ENCODE peak calls at places on chromosome 1, in eight cellular contexts. One of them, this sample, is unnamed. For H3K36me3 and H3K4me1, the result is how much of the 10 kb centered on the place peaks cover.

GRCh38 chr1:18347559-18347958 is 133.2 kb upstream of the KLHDC7A start:
- DNase-seq in Karpas-422: peak
- DNase-seq in neural progenitor cell: no peak
- DNase-seq in OCI-LY7: peak
- DNase-seq in astrocyte: no peak
- DNase-seq in IMR-90: no peak
- DNase-seq in right lobe of liver: no peak
- DNase-seq in effector memory CD4-positive, alpha-beta T cell: no peak
- DNase-seq in this sample: no peak

GRCh38 chr1:4794020-4794780 is 139.8 kb downstream of the AJAP1 start:
- DNase-seq in IMR-90: no peak
- DNase-seq in effector memory CD4-positive, alpha-beta T cell: no peak
- DNase-seq in astrocyte: no peak
- DNase-seq in neural progenitor cell: no peak
- DNase-seq in OCI-LY7: no peak
- DNase-seq in right lobe of liver: no peak
- DNase-seq in Karpas-422: no peak
- DNase-seq in this sample: peak

GRCh38 chr1:64933296-64934070 is 32.9 kb downstream of the JAK1 start:
- DNase-seq in OCI-LY7: peak
- DNase-seq in Karpas-422: peak
- DNase-seq in right lobe of liver: no peak
- DNase-seq in effector memory CD4-positive, alpha-beta T cell: no peak
- DNase-seq in astrocyte: peak
- DNase-seq in neural progenitor cell: no peak
- DNase-seq in IMR-90: peak
- DNase-seq in this sample: peak

GRCh38 chr1:77565321-77565720 is 117.1 kb downstream of the ZZZ3 start:
- DNase-seq in astrocyte: no peak
- DNase-seq in effector memory CD4-positive, alpha-beta T cell: no peak
- DNase-seq in neural progenitor cell: no peak
- DNase-seq in Karpas-422: no peak
- DNase-seq in right lobe of liver: no peak
- DNase-seq in OCI-LY7: no peak
- DNase-seq in IMR-90: no peak
- DNase-seq in this sample: no peak

GRCh38 chr1:116127848-116128540 is 16.8 kb downstream of the MAB21L3 start:
- DNase-seq in astrocyte: no peak
- DNase-seq in IMR-90: no peak
- DNase-seq in right lobe of liver: no peak
- DNase-seq in effector memory CD4-positive, alpha-beta T cell: no peak
- DNase-seq in Karpas-422: no peak
- DNase-seq in neural progenitor cell: no peak
- DNase-seq in OCI-LY7: no peak
- DNase-seq in this sample: no peak

GRCh38 chr1:15189692-15190321 is 36.3 kb downstream of the TMEM51 start:
- DNase-seq in effector memory CD4-positive, alpha-beta T cell: no peak
- DNase-seq in OCI-LY7: no peak
- DNase-seq in IMR-90: no peak
- DNase-seq in neural progenitor cell: no peak
- DNase-seq in Karpas-422: no peak
- DNase-seq in right lobe of liver: no peak
- DNase-seq in astrocyte: no peak
- DNase-seq in this sample: no peak

GRCh38 chr1:43021547-43022474 is 63.1 kb upstream of the SLC2A1 start:
- DNase-seq in neural progenitor cell: no peak
- DNase-seq in Karpas-422: no peak
- DNase-seq in effector memory CD4-positive, alpha-beta T cell: no peak
- DNase-seq in IMR-90: no peak
- DNase-seq in astrocyte: no peak
- DNase-seq in OCI-LY7: no peak
- DNase-seq in right lobe of liver: no peak
- DNase-seq in this sample: no peak

GRCh38 chr1:16724718-16725438 is 15.4 kb upstream of the RNU1-4 start:
- DNase-seq in right lobe of liver: peak
- DNase-seq in OCI-LY7: no peak
- DNase-seq in Karpas-422: peak
- DNase-seq in astrocyte: no peak
- DNase-seq in neural progenitor cell: peak
- DNase-seq in IMR-90: no peak
- DNase-seq in effector memory CD4-positive, alpha-beta T cell: no peak
- DNase-seq in this sample: no peak

GRCh38 chr1:8344893-8345507 is 27.1 kb downstream of the SLC45A1 start:
- DNase-seq in right lobe of liver: no peak
- DNase-seq in OCI-LY7: no peak
- DNase-seq in IMR-90: no peak
- DNase-seq in effector memory CD4-positive, alpha-beta T cell: no peak
- DNase-seq in neural progenitor cell: no peak
- DNase-seq in Karpas-422: no peak
- DNase-seq in astrocyte: no peak
- DNase-seq in this sample: no peak

GRCh38 chr1:68889471-68889870 is 392.6 kb upstream of the DEPDC1 start:
- DNase-seq in right lobe of liver: no peak
- DNase-seq in effector memory CD4-positive, alpha-beta T cell: no peak
- DNase-seq in IMR-90: no peak
- DNase-seq in OCI-LY7: no peak
- DNase-seq in Karpas-422: no peak
- DNase-seq in astrocyte: no peak
- DNase-seq in neural progenitor cell: no peak
- DNase-seq in this sample: no peak

GRCh38 chr1:68890736-68891135 is 393.9 kb upstream of the DEPDC1 start:
- DNase-seq in effector memory CD4-positive, alpha-beta T cell: no peak
- DNase-seq in astrocyte: no peak
- DNase-seq in Karpas-422: no peak
- DNase-seq in OCI-LY7: no peak
- DNase-seq in neural progenitor cell: no peak
- DNase-seq in IMR-90: no peak
- DNase-seq in right lobe of liver: no peak
- DNase-seq in this sample: no peak
- H3K36me3 ChIP-seq in effector memory CD4-positive, alpha-beta T cell: under half
- H3K36me3 ChIP-seq in astrocyte: under half
- H3K36me3 ChIP-seq in Karpas-422: under half
- H3K36me3 ChIP-seq in OCI-LY7: under half
- H3K36me3 ChIP-seq in neural progenitor cell: under half
- H3K36me3 ChIP-seq in IMR-90: under half
- H3K36me3 ChIP-seq in right lobe of liver: under half
- H3K36me3 ChIP-seq in this sample: under half

GRCh38 chr1:66542811-66543767 is 9.1 kb downstream of the SGIP1 start:
- DNase-seq in IMR-90: peak
- DNase-seq in astrocyte: peak
- DNase-seq in neural progenitor cell: no peak
- DNase-seq in OCI-LY7: no peak
- DNase-seq in right lobe of liver: peak
- DNase-seq in effector memory CD4-positive, alpha-beta T cell: no peak
- DNase-seq in Karpas-422: no peak
- DNase-seq in this sample: peak

GRCh38 chr1:66537718-66538117 is 3.8 kb downstream of the SGIP1 start:
- DNase-seq in neural progenitor cell: no peak
- DNase-seq in right lobe of liver: no peak
- DNase-seq in OCI-LY7: no peak
- DNase-seq in Karpas-422: no peak
- DNase-seq in effector memory CD4-positive, alpha-beta T cell: no peak
- DNase-seq in IMR-90: no peak
- DNase-seq in astrocyte: no peak
- DNase-seq in this sample: no peak

GRCh38 chr1:66539491-66539890 is 5.5 kb downstream of the SGIP1 start:
- DNase-seq in astrocyte: no peak
- DNase-seq in IMR-90: no peak
- DNase-seq in neural progenitor cell: no peak
- DNase-seq in effector memory CD4-positive, alpha-beta T cell: no peak
- DNase-seq in OCI-LY7: no peak
- DNase-seq in right lobe of liver: no peak
- DNase-seq in Karpas-422: no peak
- DNase-seq in this sample: no peak

GRCh38 chr1:66542314-66542713 is 8.4 kb downstream of the SGIP1 start:
- DNase-seq in right lobe of liver: no peak
- DNase-seq in astrocyte: no peak
- DNase-seq in effector memory CD4-positive, alpha-beta T cell: no peak
- DNase-seq in IMR-90: peak
- DNase-seq in neural progenitor cell: no peak
- DNase-seq in OCI-LY7: no peak
- DNase-seq in Karpas-422: no peak
- DNase-seq in this sample: no peak

GRCh38 chr1:66540434-66541032 is 6.6 kb downstream of the SGIP1 start:
- DNase-seq in effector memory CD4-positive, alpha-beta T cell: no peak
- DNase-seq in Karpas-422: no peak
- DNase-seq in astrocyte: peak
- DNase-seq in IMR-90: peak
- DNase-seq in right lobe of liver: no peak
- DNase-seq in OCI-LY7: no peak
- DNase-seq in neural progenitor cell: no peak
- DNase-seq in this sample: no peak
- H3K4me1 ChIP-seq in effector memory CD4-positive, alpha-beta T cell: under half
- H3K4me1 ChIP-seq in Karpas-422: under half
- H3K4me1 ChIP-seq in astrocyte: under half
- H3K4me1 ChIP-seq in IMR-90: under half
- H3K4me1 ChIP-seq in right lobe of liver: under half
- H3K4me1 ChIP-seq in OCI-LY7: under half
- H3K4me1 ChIP-seq in neural progenitor cell: under half
- H3K4me1 ChIP-seq in this sample: under half

GRCh38 chr1:23330846-23331245 is 13.2 kb downstream of the HNRNPR start:
- DNase-seq in OCI-LY7: no peak
- DNase-seq in right lobe of liver: no peak
- DNase-seq in neural progenitor cell: no peak
- DNase-seq in astrocyte: no peak
- DNase-seq in Karpas-422: no peak
- DNase-seq in effector memory CD4-positive, alpha-beta T cell: no peak
- DNase-seq in IMR-90: no peak
- DNase-seq in this sample: no peak

GRCh38 chr1:23322770-23323169 is 21.3 kb downstream of the HNRNPR start:
- DNase-seq in neural progenitor cell: no peak
- DNase-seq in astrocyte: no peak
- DNase-seq in effector memory CD4-positive, alpha-beta T cell: no peak
- DNase-seq in OCI-LY7: no peak
- DNase-seq in Karpas-422: no peak
- DNase-seq in right lobe of liver: no peak
- DNase-seq in IMR-90: no peak
- DNase-seq in this sample: no peak

DNA sequence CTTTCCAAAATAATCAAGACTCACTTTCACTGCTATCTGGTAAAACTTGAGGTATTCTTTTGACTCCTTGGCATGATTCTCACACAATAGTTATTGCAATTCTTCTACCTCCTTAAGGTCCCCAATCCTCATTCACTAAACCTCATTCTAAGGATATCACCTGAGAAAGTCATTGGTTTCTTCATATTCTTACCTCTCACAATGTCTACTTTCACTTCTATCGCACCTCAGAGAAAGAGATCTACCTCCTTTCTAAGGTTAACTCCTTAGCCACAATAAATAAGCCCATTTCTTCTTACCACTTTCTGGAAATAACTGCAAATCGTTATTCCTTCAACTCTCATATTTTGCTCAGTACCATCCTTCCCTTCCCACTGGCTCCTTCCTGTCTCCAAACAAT is 18.7 kb downstream of the HNRNPR start:
- DNase-seq in OCI-LY7: no peak
- DNase-seq in right lobe of liver: no peak
- DNase-seq in Karpas-422: no peak
- DNase-seq in IMR-90: no peak
- DNase-seq in astrocyte: no peak
- DNase-seq in neural progenitor cell: no peak
- DNase-seq in effector memory CD4-positive, alpha-beta T cell: no peak
- DNase-seq in this sample: no peak
- H3K36me3 ChIP-seq in OCI-LY7: half or more
- H3K36me3 ChIP-seq in right lobe of liver: under half
- H3K36me3 ChIP-seq in Karpas-422: half or more
- H3K36me3 ChIP-seq in IMR-90: under half
- H3K36me3 ChIP-seq in astrocyte: half or more
- H3K36me3 ChIP-seq in neural progenitor cell: half or more
- H3K36me3 ChIP-seq in effector memory CD4-positive, alpha-beta T cell: under half
- H3K36me3 ChIP-seq in this sample: half or more

DNA sequence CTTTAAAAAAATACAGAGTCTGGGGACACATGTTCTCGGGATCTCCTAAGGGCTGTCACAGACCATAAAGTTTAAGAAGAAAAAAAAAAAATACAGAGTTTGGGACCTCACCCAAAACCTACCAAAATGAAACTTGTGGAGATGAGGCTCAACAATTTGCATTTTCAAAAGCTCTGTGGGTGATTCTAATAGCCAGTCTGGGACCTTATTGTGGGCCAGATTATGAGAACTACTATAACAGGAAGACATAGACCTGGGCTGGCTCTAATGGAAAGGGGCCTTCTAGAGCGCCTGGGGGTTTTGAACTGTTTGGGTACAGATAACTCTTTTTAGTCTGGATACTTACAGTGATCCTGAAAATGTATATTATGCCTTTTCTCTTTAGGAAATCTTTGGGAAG is 69.1 kb downstream of the LAMC1 start:
- DNase-seq in IMR-90: no peak
- DNase-seq in right lobe of liver: no peak
- DNase-seq in OCI-LY7: no peak
- DNase-seq in astrocyte: no peak
- DNase-seq in effector memory CD4-positive, alpha-beta T cell: no peak
- DNase-seq in Karpas-422: peak
- DNase-seq in neural progenitor cell: no peak
- DNase-seq in this sample: no peak
- H3K4me1 ChIP-seq in IMR-90: under half
- H3K4me1 ChIP-seq in right lobe of liver: under half
- H3K4me1 ChIP-seq in OCI-LY7: under half
- H3K4me1 ChIP-seq in astrocyte: under half
- H3K4me1 ChIP-seq in effector memory CD4-positive, alpha-beta T cell: under half
- H3K4me1 ChIP-seq in Karpas-422: under half
- H3K4me1 ChIP-seq in neural progenitor cell: under half
- H3K4me1 ChIP-seq in this sample: under half

GRCh38 chr1:45569962-45570581 is 13.8 kb upstream of the NASP start:
- DNase-seq in effector memory CD4-positive, alpha-beta T cell: peak
- DNase-seq in Karpas-422: peak
- DNase-seq in OCI-LY7: peak
- DNase-seq in IMR-90: peak
- DNase-seq in right lobe of liver: no peak
- DNase-seq in neural progenitor cell: peak
- DNase-seq in astrocyte: peak
- DNase-seq in this sample: peak
- H3K36me3 ChIP-seq in effector memory CD4-positive, alpha-beta T cell: under half
- H3K36me3 ChIP-seq in Karpas-422: under half
- H3K36me3 ChIP-seq in OCI-LY7: half or more
- H3K36me3 ChIP-seq in IMR-90: under half
- H3K36me3 ChIP-seq in right lobe of liver: under half
- H3K36me3 ChIP-seq in neural progenitor cell: under half
- H3K36me3 ChIP-seq in astrocyte: under half
- H3K36me3 ChIP-seq in this sample: under half

DNA sequence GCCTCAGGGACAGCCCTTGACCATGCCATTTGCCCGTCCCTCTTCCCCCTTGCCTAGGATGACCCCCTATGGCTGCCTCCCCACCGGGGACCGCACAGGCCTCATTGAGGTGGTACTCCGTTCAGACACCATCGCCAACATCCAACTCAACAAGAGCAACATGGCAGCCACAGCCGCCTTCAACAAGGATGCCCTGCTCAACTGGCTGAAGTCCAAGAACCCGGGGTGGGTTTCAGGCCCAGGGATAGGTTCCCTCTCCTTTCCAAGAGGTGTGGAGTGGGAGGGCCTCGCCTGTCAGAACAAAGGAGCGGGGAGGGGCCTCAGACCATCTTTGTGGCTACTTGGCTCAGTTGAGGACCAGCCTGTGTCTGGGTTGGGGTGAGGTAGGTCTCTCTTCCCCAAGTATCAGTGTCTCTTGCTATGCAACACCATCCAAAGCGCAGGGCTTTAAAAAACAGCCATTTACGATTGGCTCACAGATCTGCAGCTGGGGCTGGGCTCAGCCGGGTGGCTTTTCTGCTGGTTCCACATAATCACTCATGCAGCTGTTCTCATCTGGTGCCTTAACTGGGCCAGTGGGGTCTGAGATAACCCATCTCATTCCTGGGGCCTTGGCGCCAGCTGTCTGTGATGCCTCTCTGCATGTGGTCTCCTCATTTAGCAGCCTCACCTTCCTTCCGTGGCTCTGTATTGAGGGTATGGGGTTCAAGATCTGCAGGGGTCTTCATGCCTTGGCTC is 71.7 kb downstream of the PIK3CD start:
- DNase-seq in OCI-LY7: no peak
- DNase-seq in Karpas-422: no peak
- DNase-seq in neural progenitor cell: no peak
- DNase-seq in IMR-90: no peak
- DNase-seq in right lobe of liver: no peak
- DNase-seq in astrocyte: no peak
- DNase-seq in effector memory CD4-positive, alpha-beta T cell: no peak
- DNase-seq in this sample: no peak
- H3K4me1 ChIP-seq in OCI-LY7: under half
- H3K4me1 ChIP-seq in Karpas-422: under half
- H3K4me1 ChIP-seq in neural progenitor cell: under half
- H3K4me1 ChIP-seq in IMR-90: under half
- H3K4me1 ChIP-seq in right lobe of liver: under half
- H3K4me1 ChIP-seq in astrocyte: under half
- H3K4me1 ChIP-seq in effector memory CD4-positive, alpha-beta T cell: half or more
- H3K4me1 ChIP-seq in this sample: under half

This sample was measured in tibial artery.